ENCODE peak calls at places on chromosomes 2 and 18, in four cellular contexts. E is OCI-LY7, Y is neural progenitor cell, W is T-cell. B is an unnamed sample.

GRCh38 chr2:187497858-187498463 is 49.9 kb upstream of the CALCRL start:
- DNase-seq in Y (peak), E (peak), W (no peak), B (no peak)

GRCh38 chr2:218367415-218368149 is 10.9 kb downstream of the CATIP start:
- DNase-seq in W (peak), Y (peak), E (peak), B (peak)

GRCh38 chr2:3780477-3781402 is 77.4 kb downstream of the DCDC2C start:
- DNase-seq in W (peak), Y (peak), E (peak), B (peak)

GRCh38 chr2:151162185-151162584 is 99.5 kb downstream of the RBM43 start:
- DNase-seq in Y (no peak), E (no peak), W (no peak), B (no peak)

GRCh38 chr2:212646698-212647097 is 108.1 kb upstream of the ERBB4 start:
- DNase-seq in W (no peak), Y (no peak), E (no peak), B (no peak)

GRCh38 chr2:180872256-180872655 is 108.1 kb upstream of the UBE2E3 start:
- DNase-seq in W (no peak), Y (no peak), E (no peak), B (no peak)

GRCh38 chr2:80050246-80050645 is 254.3 kb downstream of the LRRTM1 start:
- DNase-seq in E (no peak), Y (no peak), W (no peak), B (no peak)

GRCh38 chr2:121093735-121094520 is 191.1 kb downstream of the TFCP2L1 start:
- DNase-seq in E (no peak), Y (no peak), W (no peak), B (no peak)

GRCh38 chr2:207119048-207119447 is 46.7 kb downstream of the KLF7 start:
- DNase-seq in W (no peak), E (no peak), Y (no peak), B (no peak)

GRCh38 chr2:54388093-54388492 is 68.0 kb upstream of the SPTBN1 start:
- DNase-seq in W (no peak), E (no peak), Y (no peak), B (peak)

GRCh38 chr18:40124107-40124506 is 1830.9 kb upstream of the PIK3C3 start:
- DNase-seq in Y (no peak), E (no peak), W (no peak), B (no peak)

GRCh38 chr2:200406379-200406778 is 99.9 kb downstream of the SPATS2L start:
- DNase-seq in Y (no peak), E (no peak), W (no peak), B (no peak)

GRCh38 chr2:152537252-152537651 is 180.0 kb downstream of the PRPF40A start:
- DNase-seq in Y (no peak), W (no peak), E (no peak), B (no peak)

GRCh38 chr2:240996834-240997140 is 1.6 kb upstream of the SNED1 start:
- DNase-seq in Y (no peak), W (no peak), E (no peak), B (no peak)

GRCh38 chr2:104752504-104752903 is 101.4 kb upstream of the POU3F3 start:
- DNase-seq in E (no peak), W (no peak), Y (no peak), B (no peak)

GRCh38 chr18:60391571-60392226 is 19.1 kb upstream of the MC4R start:
- DNase-seq in E (no peak), W (no peak), Y (no peak), B (no peak)

GRCh38 chr2:180849851-180850250 is 130.6 kb upstream of the UBE2E3 start:
- DNase-seq in Y (no peak), E (no peak), W (no peak), B (no peak)

GRCh38 chr2:19829672-19830071 is 72.1 kb downstream of the TTC32 start:
- DNase-seq in E (no peak), W (no peak), Y (no peak), B (no peak)

GRCh38 chr18:6782861-6783260 is 53.3 kb downstream of the ARHGAP28 start:
- DNase-seq in Y (no peak), E (no peak), W (no peak), B (no peak)

GRCh38 chr18:68489018-68489792 is 225.7 kb downstream of the TMX3 start:
- DNase-seq in E (no peak), Y (peak), W (no peak), B (no peak)

GRCh38 chr2:161165811-161166210 is 5.6 kb downstream of the TANK start:
- DNase-seq in E (no peak), W (no peak), Y (no peak), B (no peak)

GRCh38 chr2:8320305-8320704 is 361.6 kb upstream of the ID2 start:
- DNase-seq in W (no peak), E (no peak), Y (no peak), B (no peak)

GRCh38 chr2:12131975-12132374 is 385.5 kb downstream of the LPIN1 start:
- DNase-seq in Y (no peak), W (no peak), E (no peak), B (no peak)

GRCh38 chr2:238114331-238114841 is 14.2 kb downstream of the ESPNL start:
- DNase-seq in E (no peak), Y (no peak), W (no peak), B (peak)

GRCh38 chr2:151095463-151095862 is 166.2 kb downstream of the RBM43 start:
- DNase-seq in W (no peak), E (no peak), Y (no peak), B (no peak)

GRCh38 chr2:198441876-198442275 is 637.5 kb downstream of the PLCL1 start:
- DNase-seq in Y (no peak), E (no peak), W (no peak), B (no peak)

GRCh38 chr18:70693196-70693595 is 404.4 kb downstream of the SOCS6 start:
- DNase-seq in Y (peak), W (no peak), E (no peak), B (peak)

GRCh38 chr2:152499411-152499810 is 164.4 kb downstream of the FMNL2 start:
- DNase-seq in W (no peak), Y (no peak), E (no peak), B (no peak)

GRCh38 chr2:51103205-51103604 is 71.3 kb upstream of the NRXN1 start:
- DNase-seq in E (no peak), Y (peak), W (no peak), B (peak)

B was measured in nephron progenitor cell.